ENCODE peak calls at places on chromosomes 2 and 18, in five cellular contexts. One of them, this sample, is unnamed.

GRCh38 chr2:241559489-241560180 is 1.1 kb downstream of the BOK start:
- DNase-seq in neural progenitor cell: peak; percentile 66
- DNase-seq in hepatocyte: peak; percentile 45
- DNase-seq in CD8-positive, alpha-beta memory T cell: no peak
- DNase-seq in colonic mucosa: peak; percentile 41
- DNase-seq in this sample: no peak

GRCh38 chr2:165791811-165792454 is 2.1 kb downstream of the GALNT3 start:
- DNase-seq in neural progenitor cell: no peak
- DNase-seq in hepatocyte: no peak
- DNase-seq in CD8-positive, alpha-beta memory T cell: no peak
- DNase-seq in colonic mucosa: no peak
- DNase-seq in this sample: no peak

GRCh38 chr2:81894451-81894990 is 1590.0 kb upstream of the LRRTM1 start:
- DNase-seq in neural progenitor cell: no peak
- DNase-seq in hepatocyte: peak; percentile 49
- DNase-seq in CD8-positive, alpha-beta memory T cell: no peak
- DNase-seq in colonic mucosa: no peak
- DNase-seq in this sample: no peak

GRCh38 chr18:52764271-52764670 is 424.3 kb downstream of the DCC start:
- DNase-seq in neural progenitor cell: no peak
- DNase-seq in hepatocyte: peak; percentile 25
- DNase-seq in CD8-positive, alpha-beta memory T cell: no peak
- DNase-seq in colonic mucosa: no peak
- DNase-seq in this sample: no peak

GRCh38 chr2:236938126-236938525 is 147.6 kb upstream of the COPS8 start:
- DNase-seq in neural progenitor cell: no peak
- DNase-seq in hepatocyte: no peak
- DNase-seq in CD8-positive, alpha-beta memory T cell: no peak
- DNase-seq in colonic mucosa: peak; percentile 18
- DNase-seq in this sample: peak; percentile 52

GRCh38 chr2:217729426-217730058 is 273.3 kb downstream of the TNS1 start:
- DNase-seq in neural progenitor cell: no peak
- DNase-seq in hepatocyte: peak; percentile 21
- DNase-seq in CD8-positive, alpha-beta memory T cell: no peak
- DNase-seq in colonic mucosa: no peak
- DNase-seq in this sample: no peak

GRCh38 chr2:65436169-65436824 is 3.9 kb upstream of the SPRED2 start:
- DNase-seq in neural progenitor cell: peak; percentile 79
- DNase-seq in hepatocyte: peak; percentile 95
- DNase-seq in CD8-positive, alpha-beta memory T cell: peak; percentile 15
- DNase-seq in colonic mucosa: peak; percentile 90
- DNase-seq in this sample: peak; percentile 97

GRCh38 chr18:24941164-24941951 is 410.6 kb downstream of the ZNF521 start:
- DNase-seq in neural progenitor cell: no peak
- DNase-seq in hepatocyte: no peak
- DNase-seq in CD8-positive, alpha-beta memory T cell: no peak
- DNase-seq in colonic mucosa: no peak
- DNase-seq in this sample: no peak

GRCh38 chr2:106894545-106894944 is 8.6 kb upstream of the ST6GAL2 start:
- DNase-seq in neural progenitor cell: no peak
- DNase-seq in hepatocyte: no peak
- DNase-seq in CD8-positive, alpha-beta memory T cell: no peak
- DNase-seq in colonic mucosa: no peak
- DNase-seq in this sample: no peak

GRCh38 chr2:67374481-67374880 is 22.7 kb upstream of the ETAA1 start:
- DNase-seq in neural progenitor cell: no peak
- DNase-seq in hepatocyte: no peak
- DNase-seq in CD8-positive, alpha-beta memory T cell: no peak
- DNase-seq in colonic mucosa: no peak
- DNase-seq in this sample: no peak

GRCh38 chr2:165055081-165055879 is 100.0 kb upstream of the SLC38A11 start:
- DNase-seq in neural progenitor cell: no peak
- DNase-seq in hepatocyte: peak; percentile 60
- DNase-seq in CD8-positive, alpha-beta memory T cell: no peak
- DNase-seq in colonic mucosa: no peak
- DNase-seq in this sample: no peak

GRCh38 chr2:221337957-221338685 is 234.0 kb downstream of the EPHA4 start:
- DNase-seq in neural progenitor cell: no peak
- DNase-seq in hepatocyte: no peak
- DNase-seq in CD8-positive, alpha-beta memory T cell: no peak
- DNase-seq in colonic mucosa: no peak
- DNase-seq in this sample: no peak

GRCh38 chr2:210584834-210585233 is 28.4 kb downstream of the CPS1 start:
- DNase-seq in neural progenitor cell: no peak
- DNase-seq in hepatocyte: peak; percentile 10
- DNase-seq in CD8-positive, alpha-beta memory T cell: no peak
- DNase-seq in colonic mucosa: no peak
- DNase-seq in this sample: no peak

GRCh38 chr2:187461294-187462261 is 13.5 kb upstream of the CALCRL start:
- DNase-seq in neural progenitor cell: peak; percentile 16
- DNase-seq in hepatocyte: peak; percentile 70
- DNase-seq in CD8-positive, alpha-beta memory T cell: no peak
- DNase-seq in colonic mucosa: no peak
- DNase-seq in this sample: no peak

GRCh38 chr2:8633735-8634313 is 48.0 kb upstream of the ID2 start:
- DNase-seq in neural progenitor cell: no peak
- DNase-seq in hepatocyte: peak; percentile 78
- DNase-seq in CD8-positive, alpha-beta memory T cell: no peak
- DNase-seq in colonic mucosa: no peak
- DNase-seq in this sample: no peak

GRCh38 chr2:28643911-28644334 is 107.7 kb upstream of the PPP1CB start:
- DNase-seq in neural progenitor cell: no peak
- DNase-seq in hepatocyte: peak; percentile 65
- DNase-seq in CD8-positive, alpha-beta memory T cell: no peak
- DNase-seq in colonic mucosa: no peak
- DNase-seq in this sample: peak; percentile 88

GRCh38 chr2:56334622-56335021 is 150.8 kb downstream of the CCDC85A start:
- DNase-seq in neural progenitor cell: no peak
- DNase-seq in hepatocyte: no peak
- DNase-seq in CD8-positive, alpha-beta memory T cell: no peak
- DNase-seq in colonic mucosa: no peak
- DNase-seq in this sample: no peak

GRCh38 chr2:241249654-241250053 is 61.2 kb downstream of the ANO7 start:
- DNase-seq in neural progenitor cell: no peak
- DNase-seq in hepatocyte: no peak
- DNase-seq in CD8-positive, alpha-beta memory T cell: no peak
- DNase-seq in colonic mucosa: no peak
- DNase-seq in this sample: no peak

GRCh38 chr18:59345556-59345955 is 13.5 kb downstream of the LMAN1 start:
- DNase-seq in neural progenitor cell: no peak
- DNase-seq in hepatocyte: no peak
- DNase-seq in CD8-positive, alpha-beta memory T cell: no peak
- DNase-seq in colonic mucosa: no peak
- DNase-seq in this sample: no peak

GRCh38 chr2:196963043-196963442 is 36.5 kb upstream of the PGAP1 start:
- DNase-seq in neural progenitor cell: no peak
- DNase-seq in hepatocyte: no peak
- DNase-seq in CD8-positive, alpha-beta memory T cell: no peak
- DNase-seq in colonic mucosa: no peak
- DNase-seq in this sample: no peak

GRCh38 chr2:86274918-86275275 is 62.5 kb downstream of the REEP1 start:
- DNase-seq in neural progenitor cell: no peak
- DNase-seq in hepatocyte: peak; percentile 88
- DNase-seq in CD8-positive, alpha-beta memory T cell: no peak
- DNase-seq in colonic mucosa: peak; percentile 89
- DNase-seq in this sample: no peak

GRCh38 chr2:2892892-2893291 is 484.7 kb downstream of the EIPR1 start:
- DNase-seq in neural progenitor cell: no peak
- DNase-seq in hepatocyte: no peak
- DNase-seq in CD8-positive, alpha-beta memory T cell: no peak
- DNase-seq in colonic mucosa: no peak
- DNase-seq in this sample: peak; percentile 70

GRCh38 chr2:163182764-163183354 is 344.3 kb upstream of the KCNH7 start:
- DNase-seq in neural progenitor cell: no peak
- DNase-seq in hepatocyte: peak; percentile 10
- DNase-seq in CD8-positive, alpha-beta memory T cell: no peak
- DNase-seq in colonic mucosa: no peak
- DNase-seq in this sample: no peak

GRCh38 chr2:714005-714741 is 37.0 kb upstream of the TMEM18 start:
- DNase-seq in neural progenitor cell: peak; percentile 82
- DNase-seq in hepatocyte: peak; percentile 81
- DNase-seq in CD8-positive, alpha-beta memory T cell: no peak
- DNase-seq in colonic mucosa: peak; percentile 63
- DNase-seq in this sample: no peak

GRCh38 chr18:59357928-59358327 is 1.1 kb downstream of the LMAN1 start:
- DNase-seq in neural progenitor cell: peak; percentile 13
- DNase-seq in hepatocyte: peak; percentile 57
- DNase-seq in CD8-positive, alpha-beta memory T cell: peak; percentile 12
- DNase-seq in colonic mucosa: no peak
- DNase-seq in this sample: no peak

GRCh38 chr2:133710613-133711012 is 142.3 kb upstream of the NCKAP5 start:
- DNase-seq in neural progenitor cell: no peak
- DNase-seq in hepatocyte: no peak
- DNase-seq in CD8-positive, alpha-beta memory T cell: no peak
- DNase-seq in colonic mucosa: no peak
- DNase-seq in this sample: no peak

DNA sequence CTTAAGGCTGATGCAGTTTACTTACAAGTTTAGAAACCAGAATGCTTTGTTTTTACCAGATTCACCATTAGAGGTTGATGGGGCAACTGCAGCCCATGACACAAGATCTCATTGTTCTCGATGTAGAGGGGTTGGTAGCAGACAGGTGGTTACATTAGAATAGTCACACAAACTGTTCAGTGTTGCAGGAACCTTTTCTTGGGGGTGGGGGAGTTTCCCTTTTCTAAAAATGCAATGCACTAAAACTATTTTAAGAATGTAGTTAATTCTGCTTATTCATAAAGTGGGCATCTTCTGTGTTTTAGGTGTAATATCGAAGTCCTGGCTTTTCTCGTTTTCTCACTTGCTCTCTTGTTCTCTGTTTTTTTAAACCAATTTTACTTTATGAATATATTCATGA is 99.4 kb upstream of the IL1R2 start:
- DNase-seq in neural progenitor cell: no peak
- DNase-seq in hepatocyte: no peak
- DNase-seq in CD8-positive, alpha-beta memory T cell: no peak
- DNase-seq in colonic mucosa: no peak
- DNase-seq in this sample: no peak
- H3K36me3 ChIP-seq in neural progenitor cell: no peaks in the 10 kb centered on the region
- H3K36me3 ChIP-seq in hepatocyte: peaks cover 7% of the 10 kb centered on the region
- H3K36me3 ChIP-seq in CD8-positive, alpha-beta memory T cell: peaks cover 17% of the 10 kb centered on the region
- H3K36me3 ChIP-seq in colonic mucosa: no peaks in the 10 kb centered on the region
- H3K36me3 ChIP-seq in this sample: no peaks in the 10 kb centered on the region

GRCh38 chr18:23872701-23873550 is 141.6 kb upstream of the TTC39C start:
- DNase-seq in neural progenitor cell: no peak
- DNase-seq in hepatocyte: peak; percentile 76
- DNase-seq in CD8-positive, alpha-beta memory T cell: peak; percentile 33
- DNase-seq in colonic mucosa: peak; percentile 90
- DNase-seq in this sample: peak; percentile 98
- H3K4me1 ChIP-seq in neural progenitor cell: no peaks in the 10 kb centered on the region
- H3K4me1 ChIP-seq in hepatocyte: peaks cover 29% of the 10 kb centered on the region
- H3K4me1 ChIP-seq in CD8-positive, alpha-beta memory T cell: peaks cover 37% of the 10 kb centered on the region
- H3K4me1 ChIP-seq in colonic mucosa: no peaks in the 10 kb centered on the region
- H3K4me1 ChIP-seq in this sample: no peaks in the 10 kb centered on the region

GRCh38 chr2:38294597-38294996 is 82.5 kb downstream of the ATL2 start:
- DNase-seq in neural progenitor cell: no peak
- DNase-seq in hepatocyte: no peak
- DNase-seq in CD8-positive, alpha-beta memory T cell: no peak
- DNase-seq in colonic mucosa: no peak
- DNase-seq in this sample: no peak

GRCh38 chr2:38301969-38302702 is 74.9 kb downstream of the ATL2 start:
- DNase-seq in neural progenitor cell: no peak
- DNase-seq in hepatocyte: no peak
- DNase-seq in CD8-positive, alpha-beta memory T cell: no peak
- DNase-seq in colonic mucosa: no peak
- DNase-seq in this sample: no peak

GRCh38 chr2:38301340-38301968 is 75.6 kb downstream of the ATL2 start:
- DNase-seq in neural progenitor cell: no peak
- DNase-seq in hepatocyte: no peak
- DNase-seq in CD8-positive, alpha-beta memory T cell: no peak
- DNase-seq in colonic mucosa: no peak
- DNase-seq in this sample: no peak

GRCh38 chr2:38296381-38296780 is 80.7 kb downstream of the ATL2 start:
- DNase-seq in neural progenitor cell: no peak
- DNase-seq in hepatocyte: no peak
- DNase-seq in CD8-positive, alpha-beta memory T cell: no peak
- DNase-seq in colonic mucosa: no peak
- DNase-seq in this sample: no peak

DNA sequence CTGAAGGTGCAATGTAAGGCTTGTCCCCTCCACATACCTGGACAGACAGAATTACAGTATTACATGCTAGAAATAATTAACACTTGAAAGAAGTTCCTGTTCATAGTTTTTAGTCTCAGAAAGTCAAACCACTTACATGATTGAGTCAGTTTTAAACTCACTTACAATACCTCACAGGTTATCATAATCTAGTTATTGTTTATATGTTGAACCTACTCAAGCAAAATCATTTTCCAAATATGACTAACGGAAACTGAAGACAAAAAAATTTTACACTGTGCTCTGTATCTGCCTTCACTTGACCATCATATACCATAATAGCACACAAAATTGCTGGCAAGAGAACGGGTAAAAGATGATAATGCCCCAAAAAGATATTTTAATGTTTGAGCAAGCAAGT is 78.5 kb downstream of the ATL2 start:
- DNase-seq in neural progenitor cell: no peak
- DNase-seq in hepatocyte: no peak
- DNase-seq in CD8-positive, alpha-beta memory T cell: no peak
- DNase-seq in colonic mucosa: no peak
- DNase-seq in this sample: no peak
- H3K36me3 ChIP-seq in neural progenitor cell: peaks cover 25% of the 10 kb centered on the region
- H3K36me3 ChIP-seq in hepatocyte: no peaks in the 10 kb centered on the region
- H3K36me3 ChIP-seq in CD8-positive, alpha-beta memory T cell: peaks cover 25% of the 10 kb centered on the region
- H3K36me3 ChIP-seq in colonic mucosa: no peaks in the 10 kb centered on the region
- H3K36me3 ChIP-seq in this sample: peaks cover 58% of the 10 kb centered on the region

GRCh38 chr2:68832161-68832869 is 38.9 kb downstream of the BMP10 start:
- DNase-seq in neural progenitor cell: no peak
- DNase-seq in hepatocyte: peak; percentile 23
- DNase-seq in CD8-positive, alpha-beta memory T cell: peak; percentile 9
- DNase-seq in colonic mucosa: peak; percentile 44
- DNase-seq in this sample: no peak

GRCh38 chr2:68833162-68833561 is 38.0 kb downstream of the BMP10 start:
- DNase-seq in neural progenitor cell: no peak
- DNase-seq in hepatocyte: no peak
- DNase-seq in CD8-positive, alpha-beta memory T cell: no peak
- DNase-seq in colonic mucosa: no peak
- DNase-seq in this sample: no peak

GRCh38 chr2:68835636-68836035 is 35.6 kb downstream of the BMP10 start:
- DNase-seq in neural progenitor cell: no peak
- DNase-seq in hepatocyte: no peak
- DNase-seq in CD8-positive, alpha-beta memory T cell: no peak
- DNase-seq in colonic mucosa: no peak
- DNase-seq in this sample: no peak

GRCh38 chr2:68837164-68837860 is 33.9 kb downstream of the BMP10 start:
- DNase-seq in neural progenitor cell: peak; percentile 80
- DNase-seq in hepatocyte: peak; percentile 75
- DNase-seq in CD8-positive, alpha-beta memory T cell: peak; percentile 48
- DNase-seq in colonic mucosa: peak; percentile 68
- DNase-seq in this sample: no peak

DNA sequence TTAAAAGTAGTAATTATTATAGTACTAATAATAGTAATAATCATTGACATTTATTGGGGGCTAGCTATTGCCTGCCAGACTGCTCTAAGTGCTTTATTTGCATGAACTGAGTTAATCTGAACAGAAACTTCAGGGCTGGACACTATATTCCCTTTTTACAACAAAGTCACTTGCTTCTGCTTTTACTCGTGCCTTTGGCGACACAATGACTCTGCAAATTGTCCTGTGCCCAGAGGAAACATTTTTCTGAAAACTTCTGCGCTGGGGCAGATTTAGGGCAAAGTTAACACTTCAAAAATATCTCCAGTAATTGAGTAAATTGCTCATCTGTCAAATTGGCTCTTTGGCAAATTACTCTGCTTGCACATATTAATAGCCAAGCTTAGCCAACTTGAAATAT is 36.5 kb downstream of the BMP10 start:
- DNase-seq in neural progenitor cell: no peak
- DNase-seq in hepatocyte: no peak
- DNase-seq in CD8-positive, alpha-beta memory T cell: no peak
- DNase-seq in colonic mucosa: no peak
- DNase-seq in this sample: no peak
- H3K4me1 ChIP-seq in neural progenitor cell: no peaks in the 10 kb centered on the region
- H3K4me1 ChIP-seq in hepatocyte: peaks cover under 1% of the 10 kb centered on the region
- H3K4me1 ChIP-seq in CD8-positive, alpha-beta memory T cell: peaks cover 40% of the 10 kb centered on the region
- H3K4me1 ChIP-seq in colonic mucosa: no peaks in the 10 kb centered on the region
- H3K4me1 ChIP-seq in this sample: peaks cover 31% of the 10 kb centered on the region

This sample was measured in vagina.